ENCODE peak calls at places on chromosomes 13 and 19, in eight cellular contexts. J is pancreas, X is choroid plexus epithelial cell, G is tibial nerve, T is HCT116, H is tibial artery, M is ovary, F is BJ. P is an unnamed sample.

GRCh38 chr13:36453518-36453917 is 21.2 kb downstream of the CCNA1 start:
- DNase-seq in T (no peak), G (no peak), X (peak; percentile 59), M (no peak), H (no peak), J (no peak), F (no peak), P (no peak)

GRCh38 chr13:74651121-74651520 is 516.9 kb upstream of the KLF12 start:
- DNase-seq in X (no peak), G (no peak), H (no peak), M (no peak), T (no peak), J (no peak), F (no peak), P (no peak)

GRCh38 chr19:4722671-4723464 is 774 bp downstream of the DPP9 start:
- DNase-seq in X (peak; percentile 73), F (no peak), G (no peak), M (peak; percentile 81), H (peak; percentile 90), J (no peak), T (no peak), P (peak; percentile 67)

GRCh38 chr13:109586509-109587346 is 199.7 kb downstream of the IRS2 start:
- DNase-seq in T (no peak), G (no peak), F (no peak), J (no peak), H (no peak), X (no peak), M (no peak), P (no peak)

GRCh38 chr19:52170304-52170703 is 1.1 kb downstream of the ZNF836 start:
- DNase-seq in T (no peak), J (no peak), H (no peak), G (no peak), F (no peak), M (no peak), X (no peak), P (no peak)

GRCh38 chr13:25882732-25883357 is 169.0 kb downstream of the SHISA2 start:
- DNase-seq in H (no peak), X (peak; percentile 78), T (no peak), G (no peak), J (no peak), M (no peak), F (no peak), P (no peak)

GRCh38 chr19:47643281-47643680 is 34.3 kb downstream of the BICRA start:
- DNase-seq in H (no peak), J (no peak), X (no peak), M (no peak), T (no peak), F (no peak), G (no peak), P (no peak)

GRCh38 chr13:31878495-31878894 is 139.2 kb downstream of the RXFP2 start:
- DNase-seq in T (no peak), F (no peak), J (no peak), H (no peak), M (no peak), X (no peak), G (no peak), P (no peak)

GRCh38 chr13:29529755-29530154 is 65.7 kb downstream of the SLC7A1 start:
- DNase-seq in M (no peak), F (no peak), G (no peak), J (no peak), X (no peak), T (no peak), H (peak; percentile 34), P (no peak)

GRCh38 chr13:37136633-37137032 is 31.2 kb upstream of the CSNK1A1L start:
- DNase-seq in H (no peak), X (no peak), M (no peak), G (no peak), J (no peak), F (no peak), T (no peak), P (no peak)

GRCh38 chr13:73248711-73249580 is 190.1 kb downstream of the KLF5 start:
- DNase-seq in T (peak; percentile 57), H (no peak), G (no peak), X (peak; percentile 27), F (no peak), M (peak; percentile 8), J (peak; percentile 49), P (peak; percentile 74)

GRCh38 chr13:101115762-101116161 is 300.5 kb downstream of the NALCN start:
- DNase-seq in H (no peak), X (peak; percentile 52), F (no peak), G (no peak), T (no peak), M (no peak), J (no peak), P (peak; percentile 10)
- TF ChIP-seq CTCF in H (no peak), X (peak; percentile 50), F (no peak), G (no peak), T (no peak), M (no peak), J (no peak), P (no peak)

GRCh38 chr13:113348591-113348990 is 15.3 kb downstream of the GRTP1 start:
- DNase-seq in H (no peak), F (no peak), M (no peak), G (no peak), J (no peak), X (no peak), T (no peak), P (no peak)

GRCh38 chr13:113343692-113343968 is 20.3 kb downstream of the GRTP1 start:
- DNase-seq in M (no peak), T (no peak), H (no peak), J (no peak), G (no peak), F (no peak), X (no peak), P (no peak)

GRCh38 chr13:113349050-113349449 is 14.9 kb downstream of the GRTP1 start:
- DNase-seq in G (no peak), J (no peak), F (no peak), T (no peak), X (no peak), H (no peak), M (no peak), P (no peak)

GRCh38 chr13:113342820-113343691 is 20.9 kb downstream of the GRTP1 start:
- DNase-seq in F (no peak), M (no peak), J (no peak), X (no peak), T (no peak), H (no peak), G (no peak), P (no peak)

DNA sequence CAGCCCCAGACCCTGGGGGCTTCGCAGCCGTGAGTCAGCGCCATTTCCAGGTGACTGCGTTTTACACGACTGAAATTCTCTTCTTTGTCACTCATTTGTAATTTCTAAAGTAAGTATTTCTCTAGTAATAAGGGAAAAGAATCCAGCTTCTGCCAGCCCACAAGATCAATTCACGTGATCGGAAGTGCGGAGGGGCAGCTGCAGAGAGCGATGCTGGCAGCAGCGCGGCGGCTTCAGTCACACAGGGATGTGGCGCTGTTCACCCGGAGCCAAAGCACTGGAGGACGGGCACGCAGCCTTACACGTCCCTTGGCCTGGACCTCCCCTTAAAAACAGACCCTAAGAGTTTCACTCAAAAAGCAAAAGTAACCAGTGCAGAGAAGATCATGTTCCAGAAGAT is 18.4 kb downstream of the GRTP1 start:
- DNase-seq in F (no peak), T (no peak), J (no peak), H (no peak), X (no peak), M (no peak), G (no peak), P (no peak)
- H3K4me3 ChIP-seq in F (no peak overlapping the region), T (no peak overlapping the region), J (no peak overlapping the region), H (no peak overlapping the region), X (no peak overlapping the region), M (no peak overlapping the region), G (no peak overlapping the region), P (no peak overlapping the region)

DNA sequence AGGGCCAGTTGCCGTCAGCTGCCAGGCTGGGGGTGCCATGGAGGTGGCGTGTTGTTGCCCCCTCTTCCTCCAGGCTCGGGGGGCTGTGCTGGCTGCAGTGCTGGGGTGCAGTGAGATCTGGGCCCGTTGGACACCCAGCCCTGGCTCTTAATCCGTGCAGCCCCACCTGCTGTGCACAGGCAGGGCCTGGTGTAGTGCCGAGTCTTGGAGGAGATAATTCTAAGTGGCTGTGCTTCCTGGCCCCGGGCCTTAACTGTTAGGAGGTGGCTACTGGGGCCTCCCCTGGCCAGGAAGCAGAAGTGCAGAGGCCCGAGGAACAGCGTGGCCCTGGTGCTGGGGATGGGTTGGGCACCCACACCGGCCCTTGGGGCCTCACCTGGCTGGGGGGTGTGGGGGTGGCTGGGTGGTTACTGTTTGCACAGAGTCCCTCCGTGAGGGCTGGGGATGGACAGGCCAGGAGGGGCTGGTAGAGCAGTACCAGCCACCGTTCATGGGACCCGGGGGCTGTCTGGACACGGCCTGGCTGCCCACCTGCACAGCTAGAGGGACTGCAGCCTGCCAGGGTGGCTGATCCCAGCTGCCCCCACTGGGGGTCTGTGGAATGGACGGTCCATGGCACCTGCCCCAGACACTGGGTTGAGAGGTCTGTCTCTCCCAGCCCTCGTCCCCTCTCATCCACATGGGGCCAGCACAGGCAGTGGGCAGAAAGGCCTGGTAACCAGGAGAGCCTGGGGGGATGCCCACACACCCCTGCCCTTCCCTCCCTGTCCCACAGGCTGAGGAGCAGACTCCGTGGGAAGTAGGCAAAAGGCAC is 3.3 kb downstream of the GPX4 start:
- DNase-seq in X (peak; percentile 84), J (peak; percentile 52), F (no peak), G (no peak), M (no peak), H (no peak), T (no peak), P (peak; percentile 54)
- TF ChIP-seq CTCF in X (peak; percentile 37), J (no peak), F (peak; percentile 33), G (no peak), M (no peak), H (no peak), T (no peak), P (no peak)

GRCh38 chr13:33642374-33643065 is 175.4 kb upstream of the RFC3 start:
- DNase-seq in H (no peak), J (no peak), M (peak; percentile 58), G (peak; percentile 33), T (no peak), X (peak; percentile 95), F (peak; percentile 69), P (peak; percentile 99)
- H3K4me3 ChIP-seq in H (no peak overlapping the region), J (no peak overlapping the region), M (no peak overlapping the region), G (no peak overlapping the region), T (no peak overlapping the region), X (no peak overlapping the region), F (no peak overlapping the region), P (no peak overlapping the region)